ENCODE peak calls at places on chromosomes 4 and X, in ten cellular contexts. One of them, this sample, is unnamed.

GRCh38 chrX:1884446-1884845 is 269.6 kb downstream of the ASMT start:
- DNase-seq in NCI-H1092: no peak
- DNase-seq in Calu3: no peak
- DNase-seq in head of caudate nucleus: no peak
- DNase-seq in NCI-H510A: no peak
- DNase-seq in MCF 10A: no peak
- DNase-seq in kidney: no peak
- DNase-seq in activated CD4-positive, alpha-beta T cell treated with anti-CD3 and anti-CD28 coated beads, Interleukin-2, amount 10 ng/mL, durations not matched to agents 24 days and 14 days: no peak
- DNase-seq in A172: no peak
- DNase-seq in posterior vena cava: no peak
- DNase-seq in this sample: no peak

GRCh38 chr4:6121276-6121850 is 79.0 kb downstream of the JAKMIP1 start:
- DNase-seq in NCI-H1092: no peak
- DNase-seq in activated CD4-positive, alpha-beta T cell treated with anti-CD3 and anti-CD28 coated beads, Interleukin-2, amount 10 ng/mL, durations not matched to agents 24 days and 14 days: no peak
- DNase-seq in posterior vena cava: peak; percentile 47
- DNase-seq in A172: no peak
- DNase-seq in kidney: no peak
- DNase-seq in NCI-H510A: no peak
- DNase-seq in head of caudate nucleus: no peak
- DNase-seq in MCF 10A: no peak
- DNase-seq in Calu3: no peak
- DNase-seq in this sample: no peak

GRCh38 chr4:22246816-22247215 is 269.1 kb downstream of the ADGRA3 start:
- DNase-seq in head of caudate nucleus: no peak
- DNase-seq in NCI-H1092: no peak
- DNase-seq in NCI-H510A: no peak
- DNase-seq in Calu3: no peak
- DNase-seq in A172: no peak
- DNase-seq in kidney: no peak
- DNase-seq in MCF 10A: no peak
- DNase-seq in activated CD4-positive, alpha-beta T cell treated with anti-CD3 and anti-CD28 coated beads, Interleukin-2, amount 10 ng/mL, durations not matched to agents 24 days and 14 days: no peak
- DNase-seq in posterior vena cava: no peak
- DNase-seq in this sample: no peak

GRCh38 chr4:70133473-70133872 is 20.6 kb upstream of the PRR27 start:
- DNase-seq in Calu3: no peak
- DNase-seq in activated CD4-positive, alpha-beta T cell treated with anti-CD3 and anti-CD28 coated beads, Interleukin-2, amount 10 ng/mL, durations not matched to agents 24 days and 14 days: no peak
- DNase-seq in MCF 10A: no peak
- DNase-seq in posterior vena cava: no peak
- DNase-seq in NCI-H1092: no peak
- DNase-seq in head of caudate nucleus: no peak
- DNase-seq in NCI-H510A: no peak
- DNase-seq in A172: no peak
- DNase-seq in kidney: no peak
- DNase-seq in this sample: no peak

GRCh38 chr4:14196141-14196540 is 568.6 kb upstream of the BOD1L1 start:
- DNase-seq in NCI-H1092: no peak
- DNase-seq in activated CD4-positive, alpha-beta T cell treated with anti-CD3 and anti-CD28 coated beads, Interleukin-2, amount 10 ng/mL, durations not matched to agents 24 days and 14 days: peak; percentile 68
- DNase-seq in posterior vena cava: no peak
- DNase-seq in NCI-H510A: no peak
- DNase-seq in MCF 10A: peak; percentile 69
- DNase-seq in head of caudate nucleus: peak; percentile 25
- DNase-seq in A172: peak; percentile 69
- DNase-seq in Calu3: peak; percentile 59
- DNase-seq in kidney: no peak
- DNase-seq in this sample: peak; percentile 74

GRCh38 chr4:149999485-150000074 is 78.7 kb upstream of the DCLK2 start:
- DNase-seq in NCI-H1092: peak; percentile 15
- DNase-seq in kidney: no peak
- DNase-seq in activated CD4-positive, alpha-beta T cell treated with anti-CD3 and anti-CD28 coated beads, Interleukin-2, amount 10 ng/mL, durations not matched to agents 24 days and 14 days: peak; percentile 58
- DNase-seq in head of caudate nucleus: peak; percentile 61
- DNase-seq in NCI-H510A: no peak
- DNase-seq in MCF 10A: peak; percentile 69
- DNase-seq in A172: peak; percentile 70
- DNase-seq in Calu3: peak; percentile 25
- DNase-seq in posterior vena cava: no peak
- DNase-seq in this sample: peak; percentile 73

GRCh38 chr4:142473960-142474338 is 372.2 kb downstream of the INPP4B start:
- DNase-seq in NCI-H1092: no peak
- DNase-seq in head of caudate nucleus: no peak
- DNase-seq in MCF 10A: no peak
- DNase-seq in NCI-H510A: no peak
- DNase-seq in A172: no peak
- DNase-seq in activated CD4-positive, alpha-beta T cell treated with anti-CD3 and anti-CD28 coated beads, Interleukin-2, amount 10 ng/mL, durations not matched to agents 24 days and 14 days: no peak
- DNase-seq in posterior vena cava: peak; percentile 75
- DNase-seq in kidney: no peak
- DNase-seq in Calu3: no peak
- DNase-seq in this sample: no peak

GRCh38 chr4:172962564-172963353 is 205.9 kb upstream of the GALNT7 start:
- DNase-seq in head of caudate nucleus: no peak
- DNase-seq in NCI-H1092: peak; percentile 83
- DNase-seq in activated CD4-positive, alpha-beta T cell treated with anti-CD3 and anti-CD28 coated beads, Interleukin-2, amount 10 ng/mL, durations not matched to agents 24 days and 14 days: no peak
- DNase-seq in Calu3: no peak
- DNase-seq in kidney: no peak
- DNase-seq in NCI-H510A: peak; percentile 4
- DNase-seq in posterior vena cava: no peak
- DNase-seq in A172: peak; percentile 76
- DNase-seq in MCF 10A: peak; percentile 91
- DNase-seq in this sample: peak; percentile 77

GRCh38 chr4:110518889-110519490 is 43.0 kb downstream of the ENPEP start:
- DNase-seq in MCF 10A: peak; percentile 55
- DNase-seq in kidney: no peak
- DNase-seq in head of caudate nucleus: peak; percentile 40
- DNase-seq in A172: peak; percentile 24
- DNase-seq in NCI-H1092: no peak
- DNase-seq in Calu3: peak; percentile 38
- DNase-seq in posterior vena cava: no peak
- DNase-seq in NCI-H510A: no peak
- DNase-seq in activated CD4-positive, alpha-beta T cell treated with anti-CD3 and anti-CD28 coated beads, Interleukin-2, amount 10 ng/mL, durations not matched to agents 24 days and 14 days: peak; percentile 76
- DNase-seq in this sample: peak; percentile 33

GRCh38 chrX:10326578-10326977 is 169.8 kb downstream of the CLCN4 start:
- DNase-seq in NCI-H510A: no peak
- DNase-seq in Calu3: peak; percentile 30
- DNase-seq in activated CD4-positive, alpha-beta T cell treated with anti-CD3 and anti-CD28 coated beads, Interleukin-2, amount 10 ng/mL, durations not matched to agents 24 days and 14 days: no peak
- DNase-seq in posterior vena cava: no peak
- DNase-seq in head of caudate nucleus: peak; percentile 7
- DNase-seq in A172: peak; percentile 55
- DNase-seq in MCF 10A: peak; percentile 53
- DNase-seq in kidney: no peak
- DNase-seq in NCI-H1092: no peak
- DNase-seq in this sample: peak; percentile 55

GRCh38 chrX:118074086-118074485 is 42.5 kb downstream of the KLHL13 start:
- DNase-seq in head of caudate nucleus: no peak
- DNase-seq in Calu3: no peak
- DNase-seq in kidney: no peak
- DNase-seq in posterior vena cava: no peak
- DNase-seq in activated CD4-positive, alpha-beta T cell treated with anti-CD3 and anti-CD28 coated beads, Interleukin-2, amount 10 ng/mL, durations not matched to agents 24 days and 14 days: no peak
- DNase-seq in NCI-H1092: no peak
- DNase-seq in NCI-H510A: no peak
- DNase-seq in MCF 10A: no peak
- DNase-seq in A172: no peak
- DNase-seq in this sample: no peak